ENCODE peak calls at places on chromosomes 16 and 17, in eight cellular contexts. F, B, C, I, N, J, V and S are unnamed samples.

GRCh38 chr17:74776044-74776962 is at the start of gene NAT9:
- DNase-seq in I (peak), C (peak), V (peak), F (peak), N (peak), J (peak), B (peak), S (peak)

GRCh38 chr16:50742521-50743150 is 750 bp downstream of the CYLD start:
- DNase-seq in I (no peak), C (peak), N (no peak), J (no peak), V (no peak), F (peak), B (no peak), S (peak)

GRCh38 chr16:13961099-13961811 is 41.3 kb downstream of the ERCC4 start:
- DNase-seq in J (no peak), C (no peak), B (no peak), F (peak), N (peak), I (no peak), V (peak), S (no peak)

GRCh38 chr17:50560931-50561750 is 626 bp downstream of the CACNA1G start:
- DNase-seq in J (no peak), N (no peak), C (no peak), I (no peak), B (no peak), V (peak), F (peak), S (peak)

GRCh38 chr17:50630524-50631194 is 4.0 kb upstream of the ABCC3 start:
- DNase-seq in V (peak), F (peak), B (no peak), I (no peak), J (peak), N (peak), C (peak), S (peak)

GRCh38 chr17:57927048-57927723 is 28.0 kb downstream of the CUEDC1 start:
- DNase-seq in F (no peak), N (no peak), J (no peak), C (no peak), B (no peak), V (no peak), I (no peak), S (peak)

GRCh38 chr16:68658258-68658973 is 13.3 kb downstream of the CDH3 start:
- DNase-seq in B (peak), F (peak), V (peak), I (peak), J (no peak), N (no peak), C (no peak), S (no peak)

GRCh38 chr17:19533718-19534561 is at the start of gene SLC47A1:
- DNase-seq in N (peak), I (no peak), C (no peak), B (no peak), J (no peak), F (peak), V (peak), S (peak)

GRCh38 chr16:27687605-27688004 is 137.7 kb downstream of the KATNIP start:
- DNase-seq in C (no peak), N (no peak), I (no peak), F (no peak), J (no peak), V (no peak), B (no peak), S (no peak)

GRCh38 chr17:63247706-63248105 is 198.4 kb downstream of the CYB561 start:
- DNase-seq in I (no peak), V (no peak), C (no peak), J (no peak), B (no peak), N (no peak), F (no peak), S (no peak)

GRCh38 chr16:88792078-88792550 is 7.1 kb upstream of the PIEZO1 start:
- DNase-seq in F (no peak), V (no peak), B (no peak), N (no peak), J (no peak), I (no peak), C (no peak), S (no peak)

GRCh38 chr17:38585056-38585804 is 20.5 kb downstream of the SRCIN1 start:
- DNase-seq in I (no peak), C (no peak), N (peak), B (no peak), J (no peak), F (peak), V (no peak), S (no peak)

GRCh38 chr16:14364386-14365199 is 265.5 kb downstream of the PARN start:
- DNase-seq in B (no peak), I (peak), N (peak), V (no peak), F (peak), J (no peak), C (no peak), S (peak)

GRCh38 chr16:85187886-85188285 is 75.6 kb upstream of the CIBAR2 start:
- DNase-seq in F (no peak), N (no peak), B (no peak), J (no peak), V (no peak), I (no peak), C (no peak), S (no peak)

GRCh38 chr16:58755989-58756649 is 22.0 kb upstream of the GOT2 start:
- DNase-seq in J (peak), V (peak), I (peak), B (peak), F (peak), C (peak), N (peak), S (peak)

GRCh38 chr16:2033057-2033911 is 6.6 kb downstream of the NHERF2 start:
- DNase-seq in F (peak), J (no peak), V (peak), B (no peak), I (no peak), C (no peak), N (peak), S (no peak)

GRCh38 chr17:42028791-42029127 is 8.9 kb downstream of the NKIRAS2 start:
- DNase-seq in B (no peak), V (no peak), J (no peak), C (no peak), I (no peak), N (no peak), F (no peak), S (no peak)

GRCh38 chr16:22726868-22727267 is 87.1 kb upstream of the HS3ST2 start:
- DNase-seq in I (no peak), N (no peak), J (no peak), F (no peak), V (no peak), C (no peak), B (no peak), S (no peak)

GRCh38 chr17:51044964-51045363 is 75.7 kb downstream of the SPAG9 start:
- DNase-seq in V (no peak), I (no peak), C (no peak), N (no peak), B (no peak), F (no peak), J (no peak), S (no peak)

GRCh38 chr17:80361495-80362220 is 53.3 kb upstream of the ENDOV start:
- DNase-seq in B (no peak), J (no peak), F (no peak), I (no peak), N (no peak), C (peak), V (peak), S (peak)

GRCh38 chr16:9275386-9275785 is 183.9 kb downstream of the HAPSTR1 start:
- DNase-seq in V (no peak), I (no peak), N (no peak), B (no peak), C (no peak), J (no peak), F (no peak), S (no peak)

GRCh38 chr17:38569701-38570512 is 35.8 kb downstream of the SRCIN1 start:
- DNase-seq in C (no peak), N (no peak), I (no peak), J (no peak), F (no peak), V (no peak), B (no peak), S (no peak)

GRCh38 chr16:9122969-9123368 is 31.5 kb downstream of the HAPSTR1 start:
- DNase-seq in B (no peak), I (no peak), J (no peak), N (no peak), C (no peak), F (no peak), V (no peak), S (no peak)

GRCh38 chr16:66662445-66663194 is 33.9 kb downstream of the CMTM4 start:
- DNase-seq in C (no peak), V (peak), J (no peak), I (no peak), F (peak), N (peak), B (no peak), S (peak)

GRCh38 chr17:57899822-57900221 is 50.0 kb upstream of the MRPS23 start:
- DNase-seq in I (no peak), B (no peak), V (no peak), J (no peak), F (no peak), N (no peak), C (no peak), S (no peak)

GRCh38 chr16:65667013-65667578 is 545.2 kb upstream of the CDH11 start:
- DNase-seq in F (peak), V (peak), J (no peak), I (no peak), N (peak), B (no peak), C (no peak), S (peak)

GRCh38 chr17:19338031-19338990 is 24.2 kb downstream of the B9D1 start:
- DNase-seq in F (peak), N (peak), J (peak), C (peak), B (no peak), I (no peak), V (peak), S (peak)

GRCh38 chr17:9402590-9403199 is 172.9 kb downstream of the STX8 start:
- DNase-seq in N (peak), F (peak), V (peak), J (no peak), I (no peak), B (no peak), C (peak), S (peak)

GRCh38 chr17:80504671-80505413 is 28.4 kb upstream of the NPTX1 start:
- DNase-seq in C (no peak), N (no peak), V (no peak), J (no peak), B (no peak), F (no peak), I (no peak), S (no peak)

GRCh38 chr17:79832211-79833109 is 6.8 kb downstream of the CBX4 start:
- DNase-seq in B (no peak), F (peak), V (peak), I (no peak), J (no peak), C (peak), N (peak), S (peak)

GRCh38 chr16:1794221-1794871 is 841 bp upstream of the IGFALS start:
- DNase-seq in V (no peak), N (peak), I (no peak), B (no peak), C (no peak), J (no peak), F (peak), S (no peak)

GRCh38 chr16:2856686-2857450 is 1.1 kb downstream of the PRSS22 start:
- DNase-seq in J (no peak), B (no peak), V (no peak), N (no peak), F (no peak), I (no peak), C (no peak), S (no peak)

GRCh38 chr17:32265192-32265895 is at the start of gene RHBDL3:
- DNase-seq in F (no peak), C (no peak), I (no peak), B (no peak), V (peak), N (no peak), J (peak), S (peak)

GRCh38 chr17:55056530-55056929 is 88.0 kb downstream of the STXBP4 start:
- DNase-seq in B (no peak), V (no peak), I (no peak), J (no peak), F (no peak), N (peak), C (no peak), S (peak)

GRCh38 chr17:48915459-48916282 is 7.5 kb downstream of the UBE2Z start:
- DNase-seq in B (no peak), J (peak), V (no peak), C (no peak), I (peak), F (peak), N (no peak), S (no peak)

DNA sequence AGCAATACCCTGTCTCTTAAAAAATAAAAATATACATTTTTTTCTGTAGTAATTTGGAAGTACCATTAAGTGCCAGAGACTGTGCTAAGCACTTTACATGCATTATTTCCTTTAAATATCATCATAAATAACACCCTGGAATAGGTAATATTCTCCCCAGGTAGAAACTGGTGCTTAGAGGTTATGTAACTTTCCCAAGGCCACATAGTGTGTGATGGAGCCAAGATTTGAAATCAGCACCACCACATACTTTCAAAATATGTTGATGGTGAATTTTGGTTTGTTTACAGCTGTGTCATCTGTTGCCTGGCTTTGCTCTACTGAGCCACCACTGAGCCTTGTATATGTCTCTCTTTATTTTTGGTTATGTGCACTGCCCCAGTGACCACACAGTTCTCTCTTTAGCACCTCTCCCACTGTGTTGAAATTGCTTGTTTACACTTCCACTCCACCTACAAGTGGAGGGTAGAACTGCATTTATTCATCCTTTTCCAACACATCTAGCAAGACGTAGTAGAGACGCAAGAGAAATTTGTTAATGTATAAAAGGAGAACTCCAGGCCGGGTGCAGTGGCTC is 19.0 kb upstream of the NBR1 start:
- DNase-seq in C (no peak), I (no peak), F (no peak), V (no peak), B (no peak), J (no peak), N (no peak), S (no peak)
- TF ChIP-seq CTCF in C (no peak), I (no peak), F (no peak), V (no peak), B (no peak), J (no peak), N (no peak), S (no peak)

GRCh38 chr17:16415031-16415924 is at the start of gene TRPV2:
- DNase-seq in C (peak), N (peak), V (peak), F (peak), I (no peak), J (peak), B (no peak), S (peak)
- TF ChIP-seq CTCF in C (peak), N (peak), V (no peak), F (peak), I (peak), J (no peak), B (peak), S (peak)

GRCh38 chr17:4366312-4367063 is at the start of gene UBE2G1:
- DNase-seq in J (peak), N (peak), I (peak), F (peak), B (peak), V (peak), C (peak), S (peak)
- TF ChIP-seq CTCF in J (no peak), N (peak), I (peak), F (peak), B (no peak), V (peak), C (peak), S (peak)

GRCh38 chr16:63461248-63461841 is 1425.1 kb upstream of the CDH8 start:
- DNase-seq in V (peak), I (peak), N (peak), J (no peak), B (peak), C (no peak), F (peak), S (peak)
- TF ChIP-seq CTCF in V (peak), I (peak), N (peak), J (no peak), B (peak), C (peak), F (peak), S (peak)